ENCODE peak calls at places on chromosomes 1 and 21, in six cellular contexts. R is GM12892, P is H1, C is GM12878, Q is K562, A is HepG2. U is an unnamed sample.
A peak's percentile ranks its signal among the peaks of the same experiment; 100 is the strongest.

GRCh38 chr1:34927316-34927715 is 2.1 kb downstream of the DLGAP3 start:
- DNase-seq in R (no peak), P (no peak), C (no peak), Q (no peak), A (no peak), U (no peak)

GRCh38 chr21:17793271-17793670 is 25.9 kb downstream of the C21orf91 start:
- DNase-seq in R (no peak), P (no peak), C (no peak), Q (no peak), A (no peak), U (no peak)

GRCh38 chr1:89844860-89845259 is 24.0 kb downstream of the LRRC8D start:
- DNase-seq in R (no peak), P (no peak), C (no peak), Q (no peak), A (no peak), U (no peak)

GRCh38 chr1:66446261-66447001 is 87.5 kb upstream of the SGIP1 start:
- DNase-seq in R (peak; percentile 17), P (no peak), C (peak; percentile 63), Q (peak; percentile 41), A (peak; percentile 47), U (no peak)

GRCh38 chr1:32933742-32934322 is 30.8 kb downstream of the RNF19B start:
- DNase-seq in R (no peak), P (no peak), C (no peak), Q (no peak), A (peak; percentile 99), U (no peak)

GRCh38 chr1:67650061-67650460 is 34.9 kb upstream of the GADD45A start:
- DNase-seq in R (no peak), P (no peak), C (no peak), Q (no peak), A (no peak), U (no peak)

GRCh38 chr1:224656342-224656741 is 40.2 kb downstream of the CNIH3 start:
- DNase-seq in R (no peak), P (no peak), C (no peak), Q (no peak), A (no peak), U (no peak)

GRCh38 chr1:92464588-92465255 is 22.0 kb downstream of the GFI1 start:
- DNase-seq in R (no peak), P (no peak), C (no peak), Q (no peak), A (no peak), U (no peak)

GRCh38 chr21:18249542-18250152 is 5.0 kb downstream of the CHODL start:
- DNase-seq in R (no peak), P (no peak), C (no peak), Q (no peak), A (no peak), U (no peak)

GRCh38 chr1:192161974-192162373 is 3.7 kb downstream of the RGS18 start:
- DNase-seq in R (no peak), P (no peak), C (no peak), Q (no peak), A (no peak), U (no peak)

GRCh38 chr1:109547412-109548320 is 749 bp upstream of the GNAI3 start:
- DNase-seq in R (no peak), P (no peak), C (no peak), Q (no peak), A (no peak), U (no peak)

GRCh38 chr1:225868631-225869330 is 13.4 kb downstream of the TMEM63A start:
- DNase-seq in R (no peak), P (no peak), C (no peak), Q (no peak), A (no peak), U (no peak)

GRCh38 chr1:168615965-168616364 is 39.6 kb downstream of the XCL1 start:
- DNase-seq in R (no peak), P (no peak), C (no peak), Q (no peak), A (no peak), U (no peak)

GRCh38 chr1:212482352-212483153 is 49.8 kb downstream of the NENF start:
- DNase-seq in R (no peak), P (no peak), C (no peak), Q (no peak), A (no peak), U (no peak)

GRCh38 chr1:46622341-46622740 is 5.7 kb upstream of the MOB3C start:
- DNase-seq in R (no peak), P (peak; percentile 70), C (no peak), Q (peak; percentile 69), A (peak; percentile 31), U (no peak)

GRCh38 chr1:164801791-164802572 is 243.0 kb downstream of the PBX1 start:
- DNase-seq in R (no peak), P (no peak), C (no peak), Q (no peak), A (no peak), U (no peak)

GRCh38 chr21:33300701-33301631 is 23.8 kb upstream of the IFNAR1 start:
- DNase-seq in R (no peak), P (peak; percentile 27), C (no peak), Q (peak; percentile 28), A (no peak), U (no peak)

GRCh38 chr1:12229835-12230548 is at the start of gene VPS13D:
- DNase-seq in R (peak; percentile 90), P (peak; percentile 94), C (peak; percentile 5), Q (peak; percentile 96), A (peak; percentile 47), U (peak; percentile 92)

GRCh38 chr1:57019240-57019805 is 53.5 kb upstream of the C8B start:
- DNase-seq in R (no peak), P (no peak), C (no peak), Q (no peak), A (no peak), U (no peak)

GRCh38 chr1:111696330-111696729 is 42.9 kb downstream of the INKA2 start:
- DNase-seq in R (no peak), P (no peak), C (peak; percentile 20), Q (no peak), A (no peak), U (no peak)
- TF ChIP-seq TAF1 in R (no peak), P (no peak), C (no peak), Q (no peak), A (no peak), U (no peak)

DNA sequence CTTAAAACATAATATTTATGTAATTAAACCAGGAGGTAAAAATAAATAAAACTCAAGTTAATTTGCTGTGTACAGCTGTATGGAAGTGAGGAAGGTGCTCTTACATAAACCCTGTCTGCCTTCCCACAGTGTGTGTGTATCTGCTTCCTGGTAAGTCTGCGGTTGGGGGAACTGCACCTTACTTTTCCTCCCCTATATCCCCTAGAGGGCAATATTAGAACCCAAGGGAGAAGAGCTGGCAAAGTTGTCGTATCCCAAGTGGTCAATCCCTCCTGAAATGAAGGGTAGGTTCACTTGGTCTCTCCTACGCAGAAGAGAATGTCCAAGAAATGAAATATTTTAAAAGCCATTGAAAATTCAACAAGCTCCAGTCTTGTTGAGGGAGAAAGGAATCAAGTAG is 17.8 kb upstream of the JAK1 start:
- DNase-seq in R (no peak), P (no peak), C (no peak), Q (peak; percentile 26), A (no peak), U (no peak)
- TF ChIP-seq POLR2A in R (no peak), P (no peak), C (no peak), Q (no peak), A (no peak), U (no peak)

GRCh38 chr1:201436969-201437368 is 15.4 kb upstream of the TNNI1 start:
- DNase-seq in R (no peak), P (no peak), C (no peak), Q (no peak), A (no peak), U (no peak)

GRCh38 chr1:201432814-201433213 is 11.3 kb upstream of the TNNI1 start:
- DNase-seq in R (no peak), P (no peak), C (no peak), Q (no peak), A (no peak), U (no peak)

GRCh38 chr1:201434266-201434665 is 12.7 kb upstream of the TNNI1 start:
- DNase-seq in R (no peak), P (no peak), C (no peak), Q (no peak), A (no peak), U (no peak)

GRCh38 chr1:201433609-201434008 is 12.1 kb upstream of the TNNI1 start:
- DNase-seq in R (no peak), P (no peak), C (no peak), Q (no peak), A (no peak), U (no peak)

DNA sequence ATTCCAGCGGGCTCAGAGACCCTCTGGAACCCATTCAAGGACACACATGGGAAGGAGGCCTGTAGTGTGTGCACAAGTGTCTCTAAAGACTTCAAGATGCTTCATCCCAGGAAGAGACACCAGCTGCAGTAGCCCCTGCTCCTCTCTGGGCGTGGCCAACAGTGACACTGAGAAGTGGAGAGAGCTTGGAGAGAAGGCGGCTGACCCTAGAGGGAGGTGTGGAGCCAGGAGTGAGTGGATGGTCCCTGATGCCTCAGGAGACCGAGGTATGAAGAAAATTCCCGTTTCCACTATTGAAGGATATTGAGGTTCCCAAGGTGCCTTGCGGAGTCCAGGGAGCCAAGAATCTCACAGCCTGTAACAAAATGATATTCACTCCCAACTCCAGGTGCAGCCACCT is 14.9 kb upstream of the TNNI1 start:
- DNase-seq in R (no peak), P (peak; percentile 63), C (no peak), Q (no peak), A (peak; percentile 36), U (no peak)
- TF ChIP-seq TAF1 in R (no peak), P (no peak), C (no peak), Q (no peak), A (no peak), U (no peak)

GRCh38 chr1:39671433-39671792 is 494 bp downstream of the NT5C1A start:
- DNase-seq in R (no peak), P (peak; percentile 65), C (no peak), Q (peak; percentile 30), A (no peak), U (no peak)

GRCh38 chr1:39672551-39672947 is 642 bp upstream of the NT5C1A start:
- DNase-seq in R (no peak), P (peak; percentile 81), C (no peak), Q (peak; percentile 82), A (no peak), U (no peak)

GRCh38 chr1:39670689-39671088 is 1.2 kb downstream of the NT5C1A start:
- DNase-seq in R (no peak), P (no peak), C (no peak), Q (no peak), A (no peak), U (no peak)

GRCh38 chr1:39673215-39673614 is 1.3 kb upstream of the NT5C1A start:
- DNase-seq in R (no peak), P (no peak), C (no peak), Q (no peak), A (no peak), U (no peak)

DNA sequence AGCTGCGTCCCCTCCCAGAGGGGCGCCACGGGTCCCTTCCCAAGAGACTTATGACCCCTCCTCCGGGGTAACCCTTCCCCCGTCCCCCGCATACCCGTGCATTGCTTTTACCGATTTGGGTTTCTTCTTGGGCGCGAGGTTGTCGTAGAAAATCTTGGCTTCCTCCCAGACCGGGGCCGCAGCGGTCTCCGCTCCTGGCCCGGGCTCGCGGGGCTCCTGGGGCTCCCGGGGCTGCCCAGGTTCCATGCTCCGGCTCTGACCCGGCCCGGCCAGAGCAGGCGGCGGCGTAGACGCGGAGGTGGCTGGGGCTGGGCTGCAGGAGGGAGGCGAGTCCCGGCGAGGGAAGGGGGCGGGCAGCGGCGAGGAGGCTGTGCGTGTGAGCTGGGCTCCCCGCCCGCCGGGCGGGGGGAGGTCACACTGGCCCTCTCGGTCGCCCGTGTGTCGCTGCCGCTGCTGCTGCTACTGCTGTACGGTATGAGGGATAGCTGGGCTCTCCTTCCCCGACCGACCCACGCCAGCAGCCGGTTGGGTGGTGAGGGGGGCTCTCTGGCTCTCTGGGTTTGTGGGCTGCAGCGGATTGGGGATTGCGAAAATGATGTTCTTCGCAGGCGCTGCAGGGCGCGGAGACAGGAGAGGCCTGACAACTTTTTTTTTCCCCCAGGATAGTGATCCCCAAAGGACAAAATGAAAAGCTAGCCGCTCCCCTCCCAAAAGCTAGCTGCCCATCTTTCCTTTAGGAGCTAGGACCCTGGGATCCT is at the start of gene NT5C1A:
- DNase-seq in R (peak; percentile 81), P (peak; percentile 70), C (no peak), Q (peak; percentile 70), A (no peak), U (peak; percentile 65)
- TF ChIP-seq POLR2A in R (no peak), P (no peak), C (no peak), Q (no peak), A (no peak), U (no peak)

U was measured in GM12891.